ENCODE peak calls at places on chromosome 14, in four cellular contexts. A is suprapubic skin, Y is heart left ventricle, M is gastrocnemius medialis. E is an unnamed sample.

GRCh38 chr14:70871863-70872677 is 35.2 kb upstream of the PCNX1 start:
- DNase-seq in Y (no peak), A (no peak), M (no peak), E (no peak)

GRCh38 chr14:52069617-52070431 is 965 bp upstream of the NID2 start:
- DNase-seq in Y (peak; percentile 53), A (peak; percentile 66), M (no peak), E (no peak)

GRCh38 chr14:21768116-21768874 is 94.7 kb upstream of the OR4E1 start:
- DNase-seq in M (no peak), A (no peak), Y (no peak), E (no peak)

GRCh38 chr14:95515523-95516517 is 630 bp downstream of the SYNE3 start:
- DNase-seq in A (peak; percentile 81), M (peak; percentile 64), Y (peak; percentile 79), E (no peak)

GRCh38 chr14:81509838-81510452 is 23.7 kb downstream of the SEL1L start:
- DNase-seq in M (no peak), A (no peak), Y (no peak), E (no peak)

GRCh38 chr14:100474176-100474575 is 113.0 kb downstream of the BEGAIN start:
- DNase-seq in M (no peak), A (no peak), Y (no peak), E (no peak)

GRCh38 chr14:106556665-106557289 is 1030.4 kb downstream of the TMEM121 start:
- DNase-seq in A (no peak), M (no peak), Y (no peak), E (no peak)

GRCh38 chr14:103023881-103024473 is 33.4 kb downstream of the CDC42BPB start:
- DNase-seq in A (no peak), M (no peak), Y (peak; percentile 69), E (no peak)

GRCh38 chr14:75301666-75302325 is 23.2 kb downstream of the FOS start:
- DNase-seq in Y (no peak), M (peak; percentile 49), A (peak; percentile 71), E (no peak)

GRCh38 chr14:68468437-68469207 is 324.2 kb downstream of the ZFP36L1 start:
- DNase-seq in Y (no peak), M (no peak), A (no peak), E (no peak)

GRCh38 chr14:81269979-81270375 is 49.2 kb upstream of the GTF2A1 start:
- DNase-seq in Y (no peak), A (no peak), M (peak; percentile 28), E (no peak)

GRCh38 chr14:75456069-75457023 is 28.5 kb downstream of the JDP2 start:
- DNase-seq in Y (no peak), M (no peak), A (no peak), E (no peak)

GRCh38 chr14:47195582-47195981 is 479.8 kb downstream of the MDGA2 start:
- DNase-seq in Y (no peak), M (no peak), A (no peak), E (no peak)

GRCh38 chr14:26199599-26200370 is 398.0 kb downstream of the NOVA1 start:
- DNase-seq in M (no peak), A (no peak), Y (no peak), E (no peak)

GRCh38 chr14:50055461-50056228 is 60.7 kb downstream of the VCPKMT start:
- DNase-seq in A (no peak), Y (no peak), M (no peak), E (no peak)

GRCh38 chr14:32508281-32508680 is 179.2 kb downstream of the AKAP6 start:
- DNase-seq in M (no peak), A (no peak), Y (no peak), E (no peak)

GRCh38 chr14:67977468-67978034 is 158.0 kb downstream of the RAD51B start:
- DNase-seq in M (no peak), Y (no peak), A (no peak), E (no peak)

GRCh38 chr14:84969501-84969900 is 560.4 kb upstream of the FLRT2 start:
- DNase-seq in Y (no peak), M (no peak), A (no peak), E (no peak)

GRCh38 chr14:56133547-56133946 is 15.3 kb downstream of the PELI2 start:
- DNase-seq in Y (no peak), A (no peak), M (no peak), E (no peak)

GRCh38 chr14:56135001-56135400 is 16.8 kb downstream of the PELI2 start:
- DNase-seq in M (no peak), A (no peak), Y (no peak), E (no peak)

GRCh38 chr14:56129941-56130340 is 11.7 kb downstream of the PELI2 start:
- DNase-seq in Y (peak; percentile 50), A (no peak), M (no peak), E (no peak)

GRCh38 chr14:56131004-56131864 is 13.0 kb downstream of the PELI2 start:
- DNase-seq in Y (no peak), A (no peak), M (no peak), E (no peak)

GRCh38 chr14:56131865-56132830 is 13.9 kb downstream of the PELI2 start:
- DNase-seq in A (no peak), M (no peak), Y (no peak), E (no peak)
- H3K27ac ChIP-seq in A (peak overlapping the region; percentile 24), M (no peak overlapping the region), Y (no peak overlapping the region), E (no peak overlapping the region)

GRCh38 chr14:105528859-105529505 is 2.6 kb downstream of the TMEM121 start:
- DNase-seq in Y (no peak), A (peak; percentile 66), M (no peak), E (no peak)
- H3K9me3 ChIP-seq in Y (no peaks in the 10 kb centered on the region), A (no peaks in the 10 kb centered on the region), M (no peaks in the 10 kb centered on the region), E (no peaks in the 10 kb centered on the region)

GRCh38 chr14:80260649-80261048 is 49.3 kb upstream of the DIO2 start:
- DNase-seq in Y (no peak), M (no peak), A (no peak), E (no peak)
- TF ChIP-seq CTCF in Y (no peak), M (no peak), A (no peak), E (no peak)

DNA sequence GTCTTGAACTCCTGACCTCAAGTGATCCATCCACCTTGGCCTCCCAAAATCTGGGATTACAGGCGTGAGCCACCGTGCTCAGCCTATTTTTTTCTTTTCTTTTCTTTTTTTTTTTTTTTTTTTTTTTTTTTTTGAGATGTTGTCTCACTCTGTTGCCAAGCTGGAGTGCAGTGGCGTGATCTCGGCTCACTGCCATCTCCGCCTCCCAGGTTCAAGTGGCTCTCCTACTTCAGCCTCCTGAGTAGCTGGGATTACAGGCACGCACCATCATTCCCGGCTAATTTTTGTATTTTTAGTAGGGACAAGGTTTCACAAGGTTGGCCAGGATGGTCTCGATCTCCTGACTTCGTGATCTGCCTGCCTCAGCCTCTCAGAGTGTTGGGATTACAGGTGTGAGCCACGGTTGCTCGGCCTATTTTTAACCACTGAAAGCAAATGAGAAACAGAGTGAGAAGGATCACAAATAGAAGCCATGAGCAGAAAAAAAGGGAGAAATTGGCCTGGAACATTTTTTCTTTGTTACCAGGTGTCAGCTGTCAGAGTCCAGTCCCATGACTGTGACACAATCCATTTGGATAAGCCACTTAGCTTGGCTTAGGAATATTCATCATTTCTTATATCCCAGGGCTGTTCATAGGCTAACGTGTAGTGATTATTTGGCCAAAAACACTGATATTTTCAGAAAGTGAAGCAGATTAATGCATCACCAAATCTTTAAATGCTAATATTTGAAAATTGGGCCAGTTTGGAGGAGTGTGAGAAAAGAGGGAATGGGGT is 7.9 kb upstream of the NFKBIA start:
- DNase-seq in M (no peak), A (no peak), Y (no peak), E (no peak)
- H3K27ac ChIP-seq in M (peak overlapping the region; percentile 80), A (no peak overlapping the region), Y (no peak overlapping the region), E (no peak overlapping the region)

E was measured in esophagus squamous epithelium.